ENCODE peak calls at places on chromosomes 5 and 9, in nine cellular contexts. F is PC-3; L is CD8-positive, alpha-beta memory T cell; X is tibial nerve; U is mesendoderm; V is CD4-positive, alpha-beta memory T cell; I is left ventricle myocardium inferior; K is mucosa of descending colon; T is stomach. G is an unnamed sample.

GRCh38 chr9:131620764-131621520 is 75.6 kb downstream of the PRRT1B start:
- DNase-seq in F (no peak), L (no peak), X (no peak), U (no peak), V (no peak), I (no peak), K (no peak), T (no peak), G (no peak)

GRCh38 chr5:171427318-171428167 is 8.1 kb downstream of the FGF18 start:
- DNase-seq in F (no peak), L (no peak), X (no peak), U (no peak), V (no peak), I (peak; percentile 73), K (no peak), T (peak; percentile 25), G (no peak)

GRCh38 chr9:114428466-114428865 is 40.7 kb upstream of the AKNA start:
- DNase-seq in F (no peak), L (no peak), X (no peak), U (no peak), V (no peak), I (no peak), K (no peak), T (no peak), G (no peak)

GRCh38 chr5:175658299-175659145 is 651 bp downstream of the HRH2 start:
- DNase-seq in F (no peak), L (no peak), X (no peak), U (peak; percentile 58), V (no peak), I (no peak), K (no peak), T (peak; percentile 35), G (no peak)

GRCh38 chr5:125484272-125485002 is 738.0 kb upstream of the ZNF608 start:
- DNase-seq in F (peak; percentile 76), L (no peak), X (peak; percentile 28), U (no peak), V (no peak), I (peak; percentile 69), K (peak; percentile 63), T (peak; percentile 82), G (no peak)

GRCh38 chr5:172499287-172499686 is 45.0 kb upstream of the SH3PXD2B start:
- DNase-seq in F (no peak), L (no peak), X (no peak), U (no peak), V (no peak), I (no peak), K (no peak), T (no peak), G (no peak)

GRCh38 chr5:83991566-83992224 is 271.0 kb upstream of the HAPLN1 start:
- DNase-seq in F (no peak), L (no peak), X (no peak), U (no peak), V (no peak), I (no peak), K (no peak), T (no peak), G (no peak)

GRCh38 chr5:39674209-39675082 is 249.7 kb upstream of the DAB2 start:
- DNase-seq in F (peak; percentile 68), L (no peak), X (no peak), U (no peak), V (no peak), I (no peak), K (no peak), T (no peak), G (no peak)

GRCh38 chr5:1521054-1521453 is 2.7 kb downstream of the LPCAT1 start:
- DNase-seq in F (no peak), L (no peak), X (no peak), U (no peak), V (no peak), I (no peak), K (peak; percentile 0), T (peak; percentile 14), G (no peak)

GRCh38 chr5:9540791-9541190 is 5.1 kb downstream of the SEMA5A start:
- DNase-seq in F (no peak), L (no peak), X (no peak), U (no peak), V (no peak), I (no peak), K (no peak), T (no peak), G (no peak)

DNA sequence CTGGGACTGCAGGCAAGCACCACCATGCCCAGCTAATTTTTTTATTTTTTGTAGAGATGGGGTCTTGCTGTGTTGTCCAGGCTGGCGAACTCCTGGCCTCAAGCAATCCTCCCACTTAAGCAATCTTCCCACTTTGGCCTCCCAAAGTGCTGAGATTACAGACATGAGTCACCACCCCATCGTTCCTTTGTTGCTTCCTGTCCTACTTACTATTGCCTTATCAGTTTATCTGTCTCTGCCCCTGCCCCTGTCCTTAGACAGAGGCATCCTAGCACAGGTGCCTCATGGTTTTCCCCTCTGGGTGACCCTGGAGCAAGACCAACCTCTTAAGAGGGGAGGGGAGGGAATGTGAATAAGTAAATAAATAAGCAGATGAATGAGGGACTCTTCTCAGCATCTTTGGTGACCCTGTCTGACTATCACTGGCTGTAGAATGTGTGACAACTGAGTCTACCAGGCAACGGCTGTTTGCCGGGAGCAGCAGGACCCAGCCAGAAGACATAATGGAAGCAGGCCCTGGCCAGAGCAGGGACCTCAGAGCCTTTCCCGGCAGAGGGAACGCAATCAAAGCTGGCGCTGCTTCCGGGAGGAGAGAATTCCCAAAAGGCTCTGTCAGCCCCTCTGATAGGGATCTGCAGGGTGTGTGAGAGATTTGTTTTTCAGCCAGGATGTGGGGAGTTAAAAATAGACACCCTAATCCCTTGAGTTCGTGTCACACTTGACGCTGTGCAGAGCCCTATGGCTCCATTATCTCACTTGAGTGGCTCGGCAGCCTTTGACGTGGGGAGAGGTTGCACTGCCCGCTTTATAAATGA is 43.8 kb upstream of the DAB2IP start:
- DNase-seq in F (peak; percentile 29), L (no peak), X (no peak), U (peak; percentile 83), V (no peak), I (peak; percentile 68), K (no peak), T (no peak), G (no peak)
- H3K4me1 ChIP-seq in F (peaks cover 19% of the 10 kb centered on the region), L (no peaks in the 10 kb centered on the region), X (no peaks in the 10 kb centered on the region), U (peaks cover 11% of the 10 kb centered on the region), V (peaks cover 2% of the 10 kb centered on the region), I (peaks cover 100% of the 10 kb centered on the region), K (peaks cover 3% of the 10 kb centered on the region), T (peaks cover 18% of the 10 kb centered on the region), G (no peaks in the 10 kb centered on the region)

GRCh38 chr9:120659209-120659608 is 55.1 kb downstream of the MEGF9 start:
- DNase-seq in F (no peak), L (no peak), X (no peak), U (no peak), V (no peak), I (no peak), K (no peak), T (no peak), G (no peak)

GRCh38 chr9:120663950-120664349 is 50.3 kb downstream of the MEGF9 start:
- DNase-seq in F (no peak), L (no peak), X (no peak), U (no peak), V (no peak), I (no peak), K (no peak), T (no peak), G (no peak)

GRCh38 chr9:120662513-120662912 is 51.8 kb downstream of the MEGF9 start:
- DNase-seq in F (no peak), L (no peak), X (no peak), U (no peak), V (no peak), I (no peak), K (no peak), T (no peak), G (no peak)

GRCh38 chr9:120659617-120660169 is 54.6 kb downstream of the MEGF9 start:
- DNase-seq in F (no peak), L (no peak), X (no peak), U (no peak), V (no peak), I (no peak), K (no peak), T (no peak), G (no peak)

GRCh38 chr9:120663380-120663779 is 50.9 kb downstream of the MEGF9 start:
- DNase-seq in F (no peak), L (no peak), X (no peak), U (no peak), V (no peak), I (no peak), K (no peak), T (no peak), G (no peak)
- H3K4me1 ChIP-seq in F (no peaks in the 10 kb centered on the region), L (no peaks in the 10 kb centered on the region), X (peaks cover 4% of the 10 kb centered on the region), U (no peaks in the 10 kb centered on the region), V (no peaks in the 10 kb centered on the region), I (peaks cover 25% of the 10 kb centered on the region), K (no peaks in the 10 kb centered on the region), T (peaks cover 5% of the 10 kb centered on the region), G (no peaks in the 10 kb centered on the region)

GRCh38 chr5:173622639-173623038 is 6.2 kb upstream of the BOD1 start:
- DNase-seq in F (no peak), L (no peak), X (no peak), U (no peak), V (no peak), I (no peak), K (no peak), T (no peak), G (no peak)
- H3K4me1 ChIP-seq in F (peaks cover 15% of the 10 kb centered on the region), L (no peaks in the 10 kb centered on the region), X (no peaks in the 10 kb centered on the region), U (no peaks in the 10 kb centered on the region), V (no peaks in the 10 kb centered on the region), I (peaks cover 16% of the 10 kb centered on the region), K (no peaks in the 10 kb centered on the region), T (no peaks in the 10 kb centered on the region), G (no peaks in the 10 kb centered on the region)

GRCh38 chr9:134283692-134284265 is 42.5 kb upstream of the RXRA start:
- DNase-seq in F (no peak), L (no peak), X (no peak), U (no peak), V (no peak), I (no peak), K (no peak), T (no peak), G (no peak)

GRCh38 chr9:134284273-134284672 is 42.0 kb upstream of the RXRA start:
- DNase-seq in F (no peak), L (no peak), X (no peak), U (no peak), V (no peak), I (peak; percentile 72), K (no peak), T (peak; percentile 70), G (no peak)

GRCh38 chr9:134283111-134283515 is 43.1 kb upstream of the RXRA start:
- DNase-seq in F (peak; percentile 16), L (no peak), X (peak; percentile 40), U (no peak), V (no peak), I (peak; percentile 57), K (peak; percentile 49), T (peak; percentile 91), G (no peak)

GRCh38 chr9:134285215-134285845 is 40.9 kb upstream of the RXRA start:
- DNase-seq in F (no peak), L (no peak), X (no peak), U (no peak), V (no peak), I (no peak), K (no peak), T (no peak), G (no peak)

DNA sequence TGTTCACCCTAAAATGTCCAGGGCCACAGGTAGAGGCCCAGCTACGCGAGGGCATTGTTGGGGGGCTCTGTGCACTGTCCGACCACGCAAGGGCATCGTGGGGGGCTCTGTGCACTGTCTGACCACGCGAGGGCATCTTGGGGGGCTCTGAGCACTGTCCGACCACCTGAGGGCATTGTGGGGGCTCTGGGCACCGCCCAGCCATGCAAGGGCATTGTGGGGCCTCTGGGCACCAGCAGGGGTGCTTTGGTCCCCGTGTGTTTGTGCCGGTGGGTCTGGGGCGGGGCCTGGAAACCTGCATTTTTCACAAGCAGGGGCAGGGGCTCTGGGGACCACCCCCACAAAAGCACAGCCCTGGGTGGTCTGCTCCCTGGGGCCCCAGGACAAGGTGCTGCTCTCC is 41.5 kb upstream of the RXRA start:
- DNase-seq in F (no peak), L (no peak), X (no peak), U (no peak), V (no peak), I (no peak), K (no peak), T (no peak), G (no peak)
- H3K4me1 ChIP-seq in F (no peaks in the 10 kb centered on the region), L (no peaks in the 10 kb centered on the region), X (peaks cover 14% of the 10 kb centered on the region), U (no peaks in the 10 kb centered on the region), V (no peaks in the 10 kb centered on the region), I (peaks cover 16% of the 10 kb centered on the region), K (peaks cover 7% of the 10 kb centered on the region), T (peaks cover 19% of the 10 kb centered on the region), G (no peaks in the 10 kb centered on the region)

G was measured in effector memory CD4-positive, alpha-beta T cell.